ENCODE peak calls at places on chromosomes 7 and 10, in five cellular contexts. G is Peyer's patch, V is tibial artery, N is GM23248, B is body of pancreas. H is an unnamed sample.

GRCh38 chr10:36455481-36456119 is 669.8 kb upstream of the ANKRD30A start:
- DNase-seq in G (no peak), V (no peak), N (peak), B (no peak), H (no peak)

GRCh38 chr7:96612034-96612433 is 97.6 kb downstream of the SEM1 start:
- DNase-seq in G (no peak), V (no peak), N (no peak), B (no peak), H (no peak)

GRCh38 chr7:30312186-30312585 is 27.8 kb downstream of the ZNRF2 start:
- DNase-seq in G (no peak), V (no peak), N (no peak), B (no peak), H (no peak)

GRCh38 chr10:132859084-132859855 is 73.3 kb upstream of the NKX6-2 start:
- DNase-seq in G (no peak), V (no peak), N (no peak), B (no peak), H (no peak)

GRCh38 chr7:73978681-73979563 is 49.1 kb upstream of the ELN start:
- DNase-seq in G (no peak), V (peak), N (peak), B (peak), H (no peak)

GRCh38 chr7:41581041-41581440 is 121.8 kb downstream of the INHBA start:
- DNase-seq in G (no peak), V (no peak), N (no peak), B (no peak), H (no peak)

GRCh38 chr7:92848854-92849745 is 12.7 kb upstream of the CDK6 start:
- DNase-seq in G (no peak), V (no peak), N (no peak), B (no peak), H (no peak)

GRCh38 chr10:24920907-24921881 is 31.2 kb downstream of the PRTFDC1 start:
- DNase-seq in G (no peak), V (peak), N (peak), B (peak), H (peak)

GRCh38 chr7:86972072-86972471 is 87.4 kb downstream of the ELAPOR2 start:
- DNase-seq in G (no peak), V (no peak), N (no peak), B (no peak), H (no peak)

GRCh38 chr10:101221479-101222246 is 7.6 kb downstream of the LBX1 start:
- DNase-seq in G (no peak), V (no peak), N (no peak), B (no peak), H (no peak)
- H3K4me3 ChIP-seq in G (no peak), V (no peak), N (no peak), B (no peak), H (no peak)

GRCh38 chr10:22598488-22598887 is 115.9 kb downstream of the PIP4K2A start:
- DNase-seq in G (no peak), V (no peak), N (no peak), B (no peak), H (no peak)
- H3K4me3 ChIP-seq in G (no peak), V (no peak), N (peak), B (no peak), H (no peak)

DNA sequence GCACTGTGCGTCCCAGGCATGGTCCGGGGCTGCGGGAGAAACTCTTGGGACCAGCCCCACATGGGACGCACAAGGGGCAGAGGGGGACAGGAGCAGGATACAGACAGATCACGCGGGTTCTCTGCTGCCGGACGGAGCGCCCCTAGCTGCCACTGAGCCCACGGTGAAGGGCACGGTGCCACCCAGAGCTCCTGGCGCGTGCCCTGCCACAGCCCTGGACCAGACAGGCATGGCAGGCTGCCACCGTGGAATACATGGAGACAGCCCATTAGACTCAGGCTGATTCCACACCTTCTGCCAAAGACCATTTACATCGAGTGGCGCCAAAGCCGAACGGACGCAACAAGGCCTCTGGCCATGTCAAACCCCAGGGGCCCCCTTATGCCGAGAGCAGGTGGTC is 90.4 kb downstream of the MAD1L1 start:
- DNase-seq in G (no peak), V (no peak), N (no peak), B (no peak), H (no peak)
- H3K4me3 ChIP-seq in G (no peak), V (no peak), N (no peak), B (no peak), H (no peak)

DNA sequence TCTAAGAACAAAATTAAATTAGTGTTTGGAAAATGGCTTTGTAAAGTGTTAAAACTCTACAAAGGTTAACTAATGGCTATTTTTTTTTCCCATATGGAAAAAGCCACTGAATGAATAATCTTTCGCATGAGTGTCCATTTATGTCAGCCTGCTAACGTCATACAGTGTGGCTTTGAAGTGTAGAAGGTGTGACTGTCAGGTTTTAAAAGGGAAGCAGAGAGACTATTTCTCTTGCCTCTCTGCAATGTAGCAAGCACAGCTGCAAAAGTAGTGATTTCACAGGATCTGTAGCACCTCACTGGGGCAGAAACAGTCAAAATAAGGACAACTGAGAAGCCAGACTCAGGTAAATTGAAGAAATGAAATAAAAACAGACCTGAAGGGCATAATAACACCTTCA is 53.4 kb downstream of the CREB5 start:
- DNase-seq in G (no peak), V (no peak), N (peak), B (no peak), H (no peak)
- H3K4me3 ChIP-seq in G (no peak), V (no peak), N (no peak), B (no peak), H (no peak)

DNA sequence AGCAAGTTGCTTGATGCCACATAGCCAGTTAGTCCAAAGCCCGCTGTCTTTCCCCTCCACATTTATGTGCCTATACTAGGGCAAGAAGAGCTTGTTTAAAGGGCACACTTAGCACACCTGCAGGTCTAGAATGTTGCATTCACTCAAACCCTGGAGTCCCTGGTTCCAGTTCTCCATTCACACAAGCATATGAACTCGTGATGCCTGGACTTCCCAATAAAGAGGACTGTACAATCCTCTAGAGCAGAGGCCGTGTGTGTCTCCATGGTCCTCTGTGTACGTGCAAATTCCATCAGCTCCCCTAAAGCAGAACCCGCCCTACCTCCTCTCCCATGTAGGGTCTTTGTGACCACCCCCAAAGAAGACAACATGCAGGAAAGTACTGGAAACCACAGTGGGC is 3.0 kb upstream of the SH3PXD2A start:
- DNase-seq in G (no peak), V (no peak), N (no peak), B (no peak), H (no peak)
- H3K4me3 ChIP-seq in G (no peak), V (no peak), N (no peak), B (no peak), H (no peak)

DNA sequence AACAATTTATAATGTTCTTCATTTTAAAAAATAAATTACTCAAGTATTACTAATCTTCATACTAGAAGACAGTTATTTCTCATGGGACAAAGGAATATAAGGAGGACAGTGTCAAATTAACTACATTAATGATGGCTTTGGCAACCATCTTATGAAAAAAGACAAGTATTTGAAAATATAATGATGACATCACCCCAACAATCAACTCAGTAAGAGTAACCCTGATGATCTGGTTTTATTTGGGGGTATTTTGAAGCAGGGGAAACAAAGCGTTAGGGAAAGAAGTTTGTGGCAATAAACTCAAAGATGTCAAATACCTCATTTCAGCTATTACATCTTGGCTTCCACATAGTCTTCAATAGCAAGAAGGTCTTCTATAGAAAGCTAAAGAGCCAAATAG is 29.0 kb upstream of the RELN start:
- DNase-seq in G (no peak), V (no peak), N (no peak), B (no peak), H (no peak)
- H3K4me3 ChIP-seq in G (no peak), V (no peak), N (no peak), B (no peak), H (no peak)

GRCh38 chr7:47451851-47452205 is 130.1 kb downstream of the TNS3 start:
- DNase-seq in G (no peak), V (no peak), N (peak), B (no peak), H (no peak)
- H3K4me3 ChIP-seq in G (no peak), V (peak), N (peak), B (no peak), H (peak)

GRCh38 chr10:62616885-62617635 is 187.5 kb upstream of the ADO start:
- DNase-seq in G (no peak), V (no peak), N (no peak), B (no peak), H (no peak)

GRCh38 chr10:62620491-62620890 is 184.0 kb upstream of the ADO start:
- DNase-seq in G (no peak), V (no peak), N (no peak), B (no peak), H (no peak)

GRCh38 chr10:62617702-62618451 is 186.6 kb upstream of the ADO start:
- DNase-seq in G (no peak), V (no peak), N (no peak), B (no peak), H (no peak)

GRCh38 chr10:62618576-62619408 is 185.7 kb upstream of the ADO start:
- DNase-seq in G (no peak), V (peak), N (peak), B (no peak), H (no peak)

GRCh38 chr10:62619409-62619730 is 185.2 kb upstream of the ADO start:
- DNase-seq in G (no peak), V (no peak), N (no peak), B (no peak), H (no peak)
- H3K4me3 ChIP-seq in G (no peak), V (no peak), N (no peak), B (no peak), H (no peak)

DNA sequence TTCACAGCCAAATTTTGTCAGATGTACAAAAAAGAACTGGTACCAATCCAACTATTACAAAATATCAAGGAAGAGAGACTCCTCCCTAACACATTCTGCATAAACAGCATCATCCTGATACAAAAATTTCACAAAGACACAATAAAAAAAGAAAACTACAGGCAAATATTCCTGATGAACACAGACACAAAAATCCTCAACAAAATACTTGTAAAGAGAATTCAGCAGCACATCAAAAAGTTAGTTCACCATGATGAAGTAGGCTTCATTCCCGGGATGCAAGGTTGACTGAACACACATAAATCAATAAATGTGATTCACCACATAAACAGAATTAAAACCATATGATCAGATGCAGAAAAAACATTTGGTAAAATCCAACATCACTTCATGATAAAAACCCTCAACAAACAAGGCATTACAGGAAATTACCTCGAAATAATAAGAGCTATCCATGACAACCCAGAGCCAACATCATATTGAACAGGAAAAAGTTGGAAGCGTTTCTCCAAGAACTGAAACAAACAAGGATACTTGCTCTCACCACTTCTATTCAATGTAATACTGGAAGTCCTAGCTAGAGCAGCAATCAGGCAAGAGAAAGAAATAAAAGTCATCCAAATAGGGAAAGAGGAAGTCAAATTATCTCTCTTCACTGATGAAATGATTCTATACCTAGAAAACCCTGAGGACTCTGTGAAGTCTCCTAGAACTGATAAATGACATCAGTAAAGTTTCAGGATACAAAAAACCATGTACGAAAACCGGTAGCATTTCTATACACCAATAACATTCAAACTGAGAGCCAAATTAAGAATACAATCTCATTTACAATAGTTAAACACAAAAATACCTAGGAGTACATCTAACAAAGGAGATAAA is 223.1 kb downstream of the REEP3 start:
- DNase-seq in G (no peak), V (no peak), N (peak), B (no peak), H (no peak)
- H3K4me3 ChIP-seq in G (no peak), V (no peak), N (no peak), B (no peak), H (no peak)

H was measured in breast epithelium.